ENCODE peak calls at places on chromosomes 11 and 22, in four cellular contexts. One of them, this sample, is unnamed.
A peak's percentile ranks its signal among the peaks of the same experiment; 100 is the strongest.

GRCh38 chr11:112174789-112175595 is at the start of gene BCO2:
- DNase-seq in HL-60: no peak
- DNase-seq in K562: peak; percentile 57
- DNase-seq in GM12878: no peak
- DNase-seq in this sample: no peak

GRCh38 chr22:30591191-30591587 is 521 bp downstream of the PES1 start:
- DNase-seq in GM12878: no peak
- DNase-seq in HL-60: no peak
- DNase-seq in K562: no peak
- DNase-seq in this sample: no peak

GRCh38 chr11:119533462-119533861 is 110.5 kb upstream of the THY1 start:
- DNase-seq in K562: no peak
- DNase-seq in GM12878: no peak
- DNase-seq in HL-60: no peak
- DNase-seq in this sample: no peak

GRCh38 chr11:115958089-115959000 is 454.1 kb upstream of the CADM1 start:
- DNase-seq in K562: no peak
- DNase-seq in HL-60: no peak
- DNase-seq in GM12878: no peak
- DNase-seq in this sample: no peak

GRCh38 chr22:34847072-34847471 is 218.9 kb upstream of the ISX start:
- DNase-seq in K562: no peak
- DNase-seq in GM12878: peak; percentile 36
- DNase-seq in HL-60: no peak
- DNase-seq in this sample: no peak

GRCh38 chr11:12464303-12464702 is 86.9 kb downstream of the PARVA start:
- DNase-seq in HL-60: no peak
- DNase-seq in K562: no peak
- DNase-seq in GM12878: no peak
- DNase-seq in this sample: no peak

GRCh38 chr22:44362249-44363040 is 49.7 kb upstream of the SHISAL1 start:
- DNase-seq in HL-60: no peak
- DNase-seq in GM12878: no peak
- DNase-seq in K562: no peak
- DNase-seq in this sample: no peak

GRCh38 chr22:26890870-26891269 is 233.5 kb downstream of the MIAT start:
- DNase-seq in HL-60: no peak
- DNase-seq in K562: no peak
- DNase-seq in GM12878: no peak
- DNase-seq in this sample: no peak

GRCh38 chr22:37905534-37906363 is at the start of gene MICALL1:
- DNase-seq in K562: peak; percentile 87
- DNase-seq in GM12878: no peak
- DNase-seq in HL-60: peak; percentile 52
- DNase-seq in this sample: peak; percentile 94

GRCh38 chr11:68430801-68431200 is 29.8 kb upstream of the PPP6R3 start:
- DNase-seq in GM12878: no peak
- DNase-seq in K562: no peak
- DNase-seq in HL-60: no peak
- DNase-seq in this sample: no peak

GRCh38 chr11:22192642-22193347 is at the start of gene ANO5:
- DNase-seq in GM12878: no peak
- DNase-seq in HL-60: peak; percentile 5
- DNase-seq in K562: peak; percentile 44
- DNase-seq in this sample: peak; percentile 42

GRCh38 chr11:111514216-111515031 is at the start of gene HOATZ:
- DNase-seq in HL-60: no peak
- DNase-seq in K562: peak; percentile 17
- DNase-seq in GM12878: no peak
- DNase-seq in this sample: no peak

GRCh38 chr11:94224078-94224477 is 80.3 kb upstream of the IZUMO1R start:
- DNase-seq in HL-60: no peak
- DNase-seq in K562: no peak
- DNase-seq in GM12878: no peak
- DNase-seq in this sample: no peak

GRCh38 chr11:13140873-13141655 is 131.9 kb downstream of the RASSF10 start:
- DNase-seq in GM12878: no peak
- DNase-seq in K562: no peak
- DNase-seq in HL-60: no peak
- DNase-seq in this sample: no peak

GRCh38 chr11:24356501-24356900 is 140.4 kb upstream of the LUZP2 start:
- DNase-seq in HL-60: no peak
- DNase-seq in K562: no peak
- DNase-seq in GM12878: no peak
- DNase-seq in this sample: no peak

GRCh38 chr22:43860831-43861230 is 1.5 kb downstream of the SULT4A1 start:
- DNase-seq in GM12878: no peak
- DNase-seq in HL-60: no peak
- DNase-seq in K562: no peak
- DNase-seq in this sample: no peak

GRCh38 chr11:123799438-123799837 is 6.7 kb downstream of the OR6M1 start:
- DNase-seq in K562: no peak
- DNase-seq in GM12878: no peak
- DNase-seq in HL-60: no peak
- DNase-seq in this sample: no peak

GRCh38 chr22:47175151-47175760 is 412.8 kb downstream of the TBC1D22A start:
- DNase-seq in GM12878: no peak
- DNase-seq in K562: no peak
- DNase-seq in HL-60: no peak
- DNase-seq in this sample: no peak
- TF ChIP-seq SPI1 in GM12878: no peak
- TF ChIP-seq SPI1 in K562: no peak
- TF ChIP-seq SPI1 in HL-60: no peak
- TF ChIP-seq SPI1 in this sample: no peak

GRCh38 chr11:85806016-85806415 is 4.9 kb downstream of the SYTL2 start:
- DNase-seq in K562: no peak
- DNase-seq in HL-60: no peak
- DNase-seq in GM12878: no peak
- DNase-seq in this sample: no peak
- TF ChIP-seq POLR2AphosphoS5 in K562: no peak
- TF ChIP-seq POLR2AphosphoS5 in HL-60: no peak
- TF ChIP-seq POLR2AphosphoS5 in GM12878: no peak
- TF ChIP-seq POLR2AphosphoS5 in this sample: no peak

GRCh38 chr11:71246559-71246958 is 5.8 kb downstream of the SHANK2 start:
- DNase-seq in HL-60: no peak
- DNase-seq in K562: no peak
- DNase-seq in GM12878: no peak
- DNase-seq in this sample: no peak
- TF ChIP-seq SPI1 in HL-60: no peak
- TF ChIP-seq SPI1 in K562: no peak
- TF ChIP-seq SPI1 in GM12878: no peak
- TF ChIP-seq SPI1 in this sample: no peak

GRCh38 chr11:58578136-58578634 is 678 bp upstream of the ZFP91 start:
- DNase-seq in GM12878: peak; percentile 98
- DNase-seq in K562: peak; percentile 81
- DNase-seq in HL-60: peak; percentile 92
- DNase-seq in this sample: no peak
- TF ChIP-seq POLR2AphosphoS5 in GM12878: peak; percentile 34
- TF ChIP-seq POLR2AphosphoS5 in K562: peak; percentile 7
- TF ChIP-seq POLR2AphosphoS5 in HL-60: no peak
- TF ChIP-seq POLR2AphosphoS5 in this sample: no peak

GRCh38 chr11:70603756-70604211 is 205.5 kb downstream of the CTTN start:
- DNase-seq in GM12878: no peak
- DNase-seq in K562: no peak
- DNase-seq in HL-60: no peak
- DNase-seq in this sample: no peak
- TF ChIP-seq SPI1 in GM12878: no peak
- TF ChIP-seq SPI1 in K562: no peak
- TF ChIP-seq SPI1 in HL-60: no peak
- TF ChIP-seq SPI1 in this sample: no peak

GRCh38 chr11:126584028-126584427 is 228.5 kb downstream of the ST3GAL4 start:
- DNase-seq in HL-60: no peak
- DNase-seq in GM12878: no peak
- DNase-seq in K562: no peak
- DNase-seq in this sample: no peak
- TF ChIP-seq POLR2AphosphoS5 in HL-60: no peak
- TF ChIP-seq POLR2AphosphoS5 in GM12878: no peak
- TF ChIP-seq POLR2AphosphoS5 in K562: no peak
- TF ChIP-seq POLR2AphosphoS5 in this sample: no peak

DNA sequence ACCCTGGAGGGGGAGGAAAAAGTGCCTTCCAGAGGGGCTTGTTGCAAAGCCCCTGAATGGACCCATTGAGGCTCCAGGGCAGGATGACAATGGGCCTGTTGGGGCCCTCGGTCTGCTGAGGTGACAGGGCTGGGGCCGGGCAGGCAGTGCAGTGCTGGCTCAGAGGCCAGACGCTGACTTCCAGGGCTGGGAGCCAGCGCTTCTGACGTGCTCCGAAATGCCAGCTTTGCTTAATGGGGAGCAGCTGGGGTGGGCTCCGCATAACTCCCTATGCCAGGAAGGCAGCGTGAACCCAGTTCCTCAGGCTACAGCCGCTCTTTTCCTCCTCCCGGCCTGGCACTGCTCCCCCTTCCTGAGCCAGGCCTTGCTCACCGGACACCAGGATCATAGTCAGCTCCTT is 17.7 kb downstream of the NAV2 start:
- DNase-seq in HL-60: no peak
- DNase-seq in GM12878: no peak
- DNase-seq in K562: no peak
- DNase-seq in this sample: no peak
- TF ChIP-seq SPI1 in HL-60: no peak
- TF ChIP-seq SPI1 in GM12878: no peak
- TF ChIP-seq SPI1 in K562: no peak
- TF ChIP-seq SPI1 in this sample: no peak

GRCh38 chr11:65503923-65504670 is 5.3 kb downstream of the MALAT1 start:
- DNase-seq in HL-60: no peak
- DNase-seq in K562: no peak
- DNase-seq in GM12878: no peak
- DNase-seq in this sample: no peak
- TF ChIP-seq POLR2AphosphoS5 in HL-60: peak; percentile 82
- TF ChIP-seq POLR2AphosphoS5 in K562: peak; percentile 95
- TF ChIP-seq POLR2AphosphoS5 in GM12878: peak; percentile 86
- TF ChIP-seq POLR2AphosphoS5 in this sample: peak; percentile 97

GRCh38 chr11:124872741-124873140 is 7.5 kb downstream of the ROBO3 start:
- DNase-seq in K562: peak; percentile 29
- DNase-seq in GM12878: no peak
- DNase-seq in HL-60: no peak
- DNase-seq in this sample: no peak
- TF ChIP-seq SPI1 in K562: no peak
- TF ChIP-seq SPI1 in GM12878: no peak
- TF ChIP-seq SPI1 in HL-60: no peak
- TF ChIP-seq SPI1 in this sample: no peak

GRCh38 chr22:32950366-32950765 is 107.8 kb downstream of the SYN3 start:
- DNase-seq in GM12878: no peak
- DNase-seq in HL-60: no peak
- DNase-seq in K562: no peak
- DNase-seq in this sample: no peak

GRCh38 chr22:32951081-32951806 is 106.9 kb downstream of the SYN3 start:
- DNase-seq in HL-60: no peak
- DNase-seq in K562: no peak
- DNase-seq in GM12878: no peak
- DNase-seq in this sample: no peak

GRCh38 chr22:32947581-32947980 is 110.6 kb downstream of the SYN3 start:
- DNase-seq in GM12878: no peak
- DNase-seq in K562: no peak
- DNase-seq in HL-60: no peak
- DNase-seq in this sample: no peak

GRCh38 chr22:32949719-32950118 is 108.5 kb downstream of the SYN3 start:
- DNase-seq in HL-60: no peak
- DNase-seq in K562: no peak
- DNase-seq in GM12878: no peak
- DNase-seq in this sample: no peak

DNA sequence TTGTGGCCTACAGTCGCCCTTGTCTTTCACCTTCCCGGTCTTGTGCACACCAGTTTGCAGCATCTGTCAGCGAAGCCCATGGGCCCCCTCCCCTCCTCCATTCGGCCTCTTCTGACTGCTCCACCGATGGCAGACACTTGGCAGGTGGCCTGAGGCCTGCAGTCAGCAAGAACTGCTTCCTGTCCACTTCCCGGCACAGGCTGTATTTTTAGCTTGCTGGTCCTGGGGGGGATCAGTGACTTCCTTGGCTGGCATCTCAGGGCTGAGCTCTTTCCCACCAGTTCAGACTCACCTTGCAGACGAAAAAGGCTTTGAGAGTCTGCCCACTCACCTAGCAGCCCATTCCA is 106.4 kb downstream of the SYN3 start:
- DNase-seq in HL-60: no peak
- DNase-seq in K562: no peak
- DNase-seq in GM12878: no peak
- DNase-seq in this sample: no peak
- TF ChIP-seq POLR2AphosphoS5 in HL-60: no peak
- TF ChIP-seq POLR2AphosphoS5 in K562: no peak
- TF ChIP-seq POLR2AphosphoS5 in GM12878: no peak
- TF ChIP-seq POLR2AphosphoS5 in this sample: no peak

This sample was measured in GM12891.